ENCODE peak calls at places on chromosomes 16 and 17, in four cellular contexts. V is H1, T is stomach, R is K562. J is an unnamed sample.

GRCh38 chr17:8674344-8675305 is 44.1 kb upstream of the MYH10 start:
- DNase-seq in R (no peak), V (no peak), T (no peak), J (no peak)

GRCh38 chr17:75996665-75997590 is 3.7 kb upstream of the CDK3 start:
- DNase-seq in V (no peak), T (peak; percentile 63), R (no peak), J (peak; percentile 78)

GRCh38 chr17:48577946-48578615 is at the start of gene HOXB4:
- DNase-seq in R (peak; percentile 92), T (peak; percentile 59), V (no peak), J (no peak)

GRCh38 chr17:58932956-58933355 is 173.7 kb downstream of the TRIM37 start:
- DNase-seq in R (no peak), T (no peak), V (no peak), J (peak; percentile 12)

GRCh38 chr16:11667221-11667823 is 933 bp upstream of the SNN start:
- DNase-seq in V (no peak), T (no peak), R (no peak), J (no peak)

GRCh38 chr17:27569257-27569722 is 61.7 kb upstream of the LGALS9 start:
- DNase-seq in V (peak; percentile 51), R (peak; percentile 87), T (no peak), J (peak; percentile 49)

GRCh38 chr16:53428681-53429080 is 5.6 kb upstream of the RBL2 start:
- DNase-seq in V (no peak), R (no peak), T (no peak), J (no peak)

GRCh38 chr16:78290498-78291271 is 191.2 kb downstream of the WWOX start:
- DNase-seq in V (no peak), T (no peak), R (no peak), J (no peak)

GRCh38 chr16:54475019-54475418 is 188.4 kb upstream of the IRX3 start:
- DNase-seq in R (no peak), V (no peak), T (no peak), J (no peak)

GRCh38 chr16:48608871-48609452 is 1.0 kb downstream of the N4BP1 start:
- DNase-seq in V (no peak), R (no peak), T (peak; percentile 21), J (no peak)

GRCh38 chr17:31537558-31537957 is 146.1 kb downstream of the RAB11FIP4 start:
- DNase-seq in R (no peak), V (no peak), T (peak; percentile 80), J (no peak)

GRCh38 chr17:43368740-43369506 is 29.9 kb upstream of the ARL4D start:
- DNase-seq in R (no peak), V (no peak), T (peak; percentile 80), J (peak; percentile 79)

GRCh38 chr16:15484662-15485061 is 50.3 kb downstream of the BMERB1 start:
- DNase-seq in R (no peak), T (no peak), V (no peak), J (no peak)

GRCh38 chr17:62704381-62704971 is 77.0 kb downstream of the MRC2 start:
- DNase-seq in R (no peak), T (peak; percentile 34), V (no peak), J (no peak)

GRCh38 chr17:14303343-14304221 is 2.7 kb downstream of the HS3ST3B1 start:
- DNase-seq in T (no peak), V (no peak), R (peak; percentile 10), J (no peak)

GRCh38 chr17:46192484-46193245 is 564 bp downstream of the KANSL1 start:
- DNase-seq in T (peak; percentile 57), R (peak; percentile 89), V (no peak), J (peak; percentile 76)

GRCh38 chr16:89536371-89536770 is 24.1 kb upstream of the RPL13 start:
- DNase-seq in R (no peak), V (no peak), T (no peak), J (no peak)

GRCh38 chr17:60817187-60817586 is 139.5 kb downstream of the BCAS3 start:
- DNase-seq in R (no peak), V (no peak), T (no peak), J (no peak)

GRCh38 chr16:57600048-57600835 is 28.2 kb upstream of the ADGRG1 start:
- DNase-seq in V (peak; percentile 59), T (peak; percentile 79), R (peak; percentile 59), J (peak; percentile 16)

GRCh38 chr17:8740486-8740885 is 4.2 kb downstream of the CCDC42 start:
- DNase-seq in T (no peak), R (no peak), V (no peak), J (no peak)

GRCh38 chr17:81097943-81098308 is 63.0 kb downstream of the BAIAP2 start:
- DNase-seq in R (peak; percentile 69), T (no peak), V (no peak), J (peak; percentile 70)

GRCh38 chr17:80612997-80613731 is 68.5 kb downstream of the RPTOR start:
- DNase-seq in R (no peak), T (no peak), V (no peak), J (no peak)

GRCh38 chr16:63787014-63787413 is 1334.8 kb downstream of the CDH11 start:
- DNase-seq in V (no peak), T (no peak), R (no peak), J (no peak)

GRCh38 chr17:11493947-11494346 is 104.3 kb upstream of the DNAH9 start:
- DNase-seq in T (no peak), V (no peak), R (no peak), J (no peak)

DNA sequence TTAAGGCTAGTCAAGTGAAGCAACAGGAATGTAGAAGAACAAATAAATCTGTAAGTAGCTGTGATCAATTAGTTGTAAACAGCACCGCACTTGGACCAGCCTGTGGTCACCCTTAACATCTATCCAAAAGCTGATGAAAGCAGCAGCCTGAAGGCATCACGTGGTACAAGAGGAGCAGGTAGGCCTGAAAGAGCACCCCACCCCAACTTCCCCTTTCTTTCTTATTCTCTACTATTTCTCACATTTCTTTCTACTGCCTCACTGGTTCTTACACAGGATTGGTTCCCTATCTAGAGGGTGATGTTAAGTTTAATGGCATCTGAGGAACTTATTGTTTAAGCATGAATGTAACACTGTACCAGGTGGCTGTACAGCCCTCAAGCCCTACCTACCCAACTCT is 42.6 kb upstream of the CLEC18B start:
- DNase-seq in R (no peak), V (no peak), T (no peak), J (peak; percentile 33)
- H3K27ac ChIP-seq in R (no peak overlapping the region), V (no peak overlapping the region), T (no peak overlapping the region), J (no peak overlapping the region)

DNA sequence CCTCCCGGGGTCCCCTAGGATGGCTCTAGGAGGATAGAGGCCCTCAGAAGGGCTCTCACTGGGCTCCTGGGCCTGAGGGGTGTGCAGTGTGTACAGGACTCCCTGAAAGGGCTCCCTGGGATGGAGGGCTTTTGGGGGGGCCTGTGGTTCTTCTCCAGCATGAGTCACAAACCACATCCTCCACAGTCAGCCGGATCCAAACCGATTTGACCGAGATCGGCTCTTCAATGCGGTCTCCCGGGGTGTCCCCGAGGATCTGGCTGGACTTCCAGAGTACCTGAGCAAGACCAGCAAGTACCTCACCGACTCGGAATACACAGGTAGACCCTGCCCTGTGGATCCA is 4.5 kb downstream of the TRPV2 start:
- DNase-seq in R (peak; percentile 28), T (no peak), V (no peak), J (no peak)
- TF ChIP-seq POLR2AphosphoS5 in R (no peak), T (no peak), V (no peak), J (no peak)

GRCh38 chr17:4513113-4514032 is 14.7 kb downstream of the SPNS2 start:
- DNase-seq in R (no peak), T (no peak), V (no peak), J (no peak)
- TF ChIP-seq CTCF in R (no peak), T (no peak), V (no peak), J (no peak)

GRCh38 chr16:81804134-81804610 is 25.1 kb downstream of the PLCG2 start:
- DNase-seq in T (no peak), V (no peak), R (no peak), J (peak; percentile 57)

GRCh38 chr16:81807767-81808166 is 28.7 kb downstream of the PLCG2 start:
- DNase-seq in T (no peak), R (no peak), V (no peak), J (no peak)

GRCh38 chr16:81809567-81809966 is 30.5 kb downstream of the PLCG2 start:
- DNase-seq in T (no peak), V (no peak), R (no peak), J (no peak)

GRCh38 chr16:81808933-81809480 is 29.9 kb downstream of the PLCG2 start:
- DNase-seq in V (no peak), R (no peak), T (no peak), J (no peak)

GRCh38 chr16:81806696-81807095 is 27.6 kb downstream of the PLCG2 start:
- DNase-seq in V (no peak), T (no peak), R (no peak), J (no peak)
- H3K27ac ChIP-seq in V (no peak overlapping the region), T (no peak overlapping the region), R (no peak overlapping the region), J (no peak overlapping the region)

DNA sequence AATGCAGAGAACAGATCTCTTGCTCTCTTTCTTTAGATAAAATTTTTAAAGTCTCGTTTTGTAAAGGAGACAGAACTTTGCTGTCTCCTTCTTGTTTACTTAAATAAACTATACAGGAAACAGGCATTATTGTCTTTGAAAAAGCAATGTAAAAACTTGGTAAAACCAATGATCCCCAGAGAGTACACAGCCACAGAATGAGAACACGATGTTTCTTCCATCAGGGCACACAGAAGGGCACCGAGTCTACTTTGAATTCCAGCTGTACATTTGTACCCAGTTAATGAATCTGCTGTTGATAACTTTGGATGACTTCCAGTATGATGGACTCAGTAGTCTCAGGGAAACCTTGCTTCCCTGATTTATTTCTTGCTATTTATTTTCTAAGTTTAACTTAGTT is 8.1 kb upstream of the TMEM100 start:
- DNase-seq in V (no peak), T (no peak), R (no peak), J (no peak)
- TF ChIP-seq POLR2AphosphoS5 in V (no peak), T (no peak), R (no peak), J (no peak)

DNA sequence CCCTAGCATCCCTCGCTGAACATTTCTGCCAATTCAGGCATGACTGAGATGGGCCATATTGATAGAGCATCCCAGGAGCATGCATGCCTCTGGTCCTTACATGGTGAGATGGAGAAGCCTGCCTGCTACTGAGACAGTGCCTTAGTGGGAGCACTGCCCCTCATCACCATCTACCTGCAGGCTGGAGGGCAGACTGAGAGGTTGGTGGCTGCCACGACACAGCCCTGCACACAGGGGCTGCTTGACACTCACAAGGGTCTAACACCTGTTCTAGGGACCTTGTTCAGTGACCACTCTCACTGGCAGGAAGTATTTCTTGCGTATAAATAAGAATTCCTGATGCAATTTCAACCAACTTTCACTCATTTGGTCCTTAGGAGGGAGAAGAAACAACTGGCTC is 34.0 kb downstream of the WIPI1 start:
- DNase-seq in T (no peak), V (no peak), R (no peak), J (no peak)
- TF ChIP-seq CTCF in T (no peak), V (no peak), R (no peak), J (no peak)

GRCh38 chr17:4854181-4854681 is 21.1 kb downstream of the MINK1 start:
- DNase-seq in T (no peak), V (no peak), R (no peak), J (no peak)

GRCh38 chr17:4849011-4849536 is 15.9 kb downstream of the MINK1 start:
- DNase-seq in R (no peak), V (peak; percentile 47), T (no peak), J (no peak)

GRCh38 chr17:4853195-4853762 is 20.1 kb downstream of the MINK1 start:
- DNase-seq in R (no peak), T (no peak), V (no peak), J (no peak)

GRCh38 chr17:4850236-4850635 is 17.1 kb downstream of the MINK1 start:
- DNase-seq in R (no peak), V (no peak), T (peak; percentile 34), J (no peak)

GRCh38 chr17:4852504-4853075 is 19.4 kb downstream of the MINK1 start:
- DNase-seq in R (peak; percentile 29), V (no peak), T (no peak), J (no peak)
- H3K27ac ChIP-seq in R (no peak overlapping the region), V (no peak overlapping the region), T (no peak overlapping the region), J (no peak overlapping the region)

J was measured in HL-60.